ENCODE peak calls at places on chromosome 15, in six cellular contexts. Y is cardiac muscle cell, T is progenitor cell of endocrine pancreas, B is stomach, W is astrocyte of the spinal cord, V is cardiac fibroblast. S is an unnamed sample.
A peak's percentile ranks its signal among the peaks of the same experiment; 100 is the strongest.

GRCh38 chr15:20340931-20341661 is 200.5 kb downstream of the GOLGA6L6 start:
- DNase-seq in T (peak; percentile 87), V (no peak), W (peak; percentile 34), Y (peak; percentile 46), B (peak; percentile 67), S (no peak)

GRCh38 chr15:88487176-88487795 is 19.8 kb downstream of the MRPS11 start:
- DNase-seq in W (no peak), V (no peak), T (no peak), Y (no peak), B (no peak), S (no peak)

GRCh38 chr15:91912336-91912735 is 58.8 kb downstream of the SLCO3A1 start:
- DNase-seq in Y (no peak), W (no peak), V (no peak), T (no peak), B (no peak), S (no peak)

GRCh38 chr15:90209591-90209990 is 8.5 kb downstream of the SEMA4B start:
- DNase-seq in Y (no peak), W (no peak), V (peak; percentile 39), B (no peak), T (no peak), S (no peak)

GRCh38 chr15:90214553-90215205 is 13.5 kb downstream of the SEMA4B start:
- DNase-seq in W (no peak), T (no peak), V (peak; percentile 19), B (no peak), Y (no peak), S (no peak)

GRCh38 chr15:49852756-49853155 is 231.9 kb downstream of the DTWD1 start:
- DNase-seq in B (no peak), V (no peak), W (no peak), Y (no peak), T (no peak), S (no peak)

GRCh38 chr15:88975891-88976290 is 62.7 kb upstream of the MFGE8 start:
- DNase-seq in B (no peak), Y (no peak), W (no peak), V (no peak), T (no peak), S (no peak)

GRCh38 chr15:25242166-25242879 is 196.5 kb downstream of the UBE3A start:
- DNase-seq in V (no peak), W (no peak), Y (no peak), T (no peak), B (no peak), S (no peak)

GRCh38 chr15:60091150-60091549 is 87.0 kb downstream of the FOXB1 start:
- DNase-seq in V (peak; percentile 94), B (peak; percentile 76), T (no peak), W (peak; percentile 82), Y (no peak), S (no peak)

GRCh38 chr15:96924570-96924969 is 594.1 kb downstream of the NR2F2 start:
- DNase-seq in V (no peak), W (no peak), B (no peak), Y (no peak), T (no peak), S (no peak)

GRCh38 chr15:48046813-48047483 is 73.8 kb upstream of the SLC24A5 start:
- DNase-seq in B (no peak), V (no peak), W (no peak), Y (no peak), T (no peak), S (no peak)

GRCh38 chr15:101657171-101657570 is 5.0 kb upstream of the TM2D3 start:
- DNase-seq in W (no peak), B (no peak), V (no peak), Y (no peak), T (no peak), S (no peak)

GRCh38 chr15:88630141-88630721 is 8.6 kb upstream of the ISG20 start:
- DNase-seq in W (no peak), B (peak; percentile 59), T (no peak), Y (no peak), V (no peak), S (no peak)

GRCh38 chr15:81825136-81825535 is 220.7 kb downstream of the MEX3B start:
- DNase-seq in V (no peak), T (no peak), W (no peak), B (no peak), Y (no peak), S (no peak)

GRCh38 chr15:96348112-96349027 is 17.9 kb downstream of the NR2F2 start:
- DNase-seq in V (peak; percentile 59), B (no peak), W (peak; percentile 40), T (no peak), Y (no peak), S (no peak)

GRCh38 chr15:36365963-36366362 is 213.5 kb upstream of the CDIN1 start:
- DNase-seq in T (no peak), Y (no peak), V (peak; percentile 63), B (no peak), W (no peak), S (no peak)

GRCh38 chr15:49620174-49620573 is 444 bp downstream of the FAM227B start:
- DNase-seq in B (no peak), W (no peak), Y (no peak), T (no peak), V (peak; percentile 78), S (no peak)

GRCh38 chr15:41777421-41777973 is 3.2 kb downstream of the MAPKBP1 start:
- DNase-seq in T (no peak), W (peak; percentile 42), V (peak; percentile 54), Y (no peak), B (no peak), S (no peak)

GRCh38 chr15:73246898-73247297 is 121.9 kb downstream of the HCN4 start:
- DNase-seq in V (no peak), T (no peak), Y (no peak), W (no peak), B (no peak), S (no peak)

GRCh38 chr15:73239564-73240208 is 129.1 kb downstream of the HCN4 start:
- DNase-seq in V (peak; percentile 13), W (no peak), T (no peak), B (no peak), Y (no peak), S (no peak)

GRCh38 chr15:73246411-73246810 is 122.3 kb downstream of the HCN4 start:
- DNase-seq in W (no peak), Y (no peak), B (no peak), V (no peak), T (no peak), S (no peak)

GRCh38 chr15:73240864-73241499 is 127.8 kb downstream of the HCN4 start:
- DNase-seq in W (peak; percentile 66), V (peak; percentile 76), Y (peak; percentile 70), T (peak; percentile 60), B (peak; percentile 77), S (no peak)

GRCh38 chr15:73244333-73244732 is 124.4 kb downstream of the HCN4 start:
- DNase-seq in V (no peak), W (no peak), T (no peak), B (no peak), Y (peak; percentile 56), S (no peak)
- TF ChIP-seq CTCF in V (peak; percentile 23), W (peak; percentile 31), T (peak; percentile 53), B (peak; percentile 17), Y (peak; percentile 30), S (peak; percentile 51)

GRCh38 chr15:99099661-99100060 is 5.2 kb upstream of the SYNM start:
- DNase-seq in V (no peak), B (no peak), Y (no peak), W (no peak), T (no peak), S (no peak)
- TF ChIP-seq CTCF in V (no peak), B (no peak), Y (no peak), W (no peak), T (no peak), S (no peak)

GRCh38 chr15:76058714-76059319 is 968 bp upstream of the TMEM266 start:
- DNase-seq in Y (peak; percentile 42), B (no peak), W (peak; percentile 7), T (no peak), V (peak; percentile 23), S (no peak)
- TF ChIP-seq CTCF in Y (peak; percentile 2), B (no peak), W (peak; percentile 27), T (no peak), V (peak; percentile 1), S (peak; percentile 12)

GRCh38 chr15:58037902-58038301 is 27.6 kb downstream of the ALDH1A2 start:
- DNase-seq in B (no peak), V (no peak), Y (no peak), W (no peak), T (no peak), S (no peak)
- TF ChIP-seq CTCF in B (no peak), V (no peak), Y (no peak), W (no peak), T (no peak), S (no peak)

GRCh38 chr15:95284487-95284886 is 1046.0 kb upstream of the NR2F2 start:
- DNase-seq in T (no peak), W (no peak), Y (no peak), V (no peak), B (no peak), S (no peak)

GRCh38 chr15:95286911-95287769 is 1043.4 kb upstream of the NR2F2 start:
- DNase-seq in V (no peak), T (no peak), W (no peak), Y (no peak), B (no peak), S (no peak)

GRCh38 chr15:95286316-95286880 is 1044.1 kb upstream of the NR2F2 start:
- DNase-seq in T (no peak), W (no peak), Y (no peak), V (no peak), B (no peak), S (no peak)

GRCh38 chr15:95287774-95288173 is 1042.7 kb upstream of the NR2F2 start:
- DNase-seq in W (peak; percentile 55), Y (no peak), T (no peak), V (no peak), B (no peak), S (no peak)

DNA sequence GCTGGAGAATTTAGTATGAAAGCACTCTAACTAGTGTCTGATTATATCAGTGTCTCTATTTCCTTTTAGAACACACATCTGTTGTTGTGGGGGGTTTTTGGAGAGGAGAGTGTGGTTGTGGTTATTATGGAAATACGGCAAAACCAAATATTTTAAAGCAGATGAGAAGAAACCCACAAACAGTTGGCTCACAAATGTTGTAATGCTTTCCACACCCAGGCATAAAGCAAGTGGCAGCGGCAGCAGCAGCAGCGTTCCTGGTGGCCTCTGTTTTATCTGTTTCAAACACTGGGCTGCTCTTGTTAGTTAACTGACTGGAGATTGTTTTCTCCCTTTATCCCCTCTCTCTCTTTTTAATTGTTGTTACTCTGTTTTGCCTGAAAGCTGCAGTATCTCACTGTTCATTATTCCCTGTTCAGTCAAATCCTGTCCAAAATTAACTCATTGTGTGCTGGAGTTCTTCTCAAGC is 1045.5 kb upstream of the NR2F2 start:
- DNase-seq in T (no peak), Y (peak; percentile 38), V (peak; percentile 69), W (peak; percentile 77), B (no peak), S (no peak)
- TF ChIP-seq CTCF in T (peak; percentile 8), Y (peak; percentile 44), V (peak; percentile 24), W (peak; percentile 16), B (no peak), S (no peak)